ENCODE peak calls at places on chromosome 12, in four cellular contexts. One of them, this sample, is unnamed. For H3K4me1, the result is how much of the 10 kb centered on the place peaks cover.

GRCh38 chr12:94290353-94290752 is 142.0 kb downstream of the PLXNC1 start:
- DNase-seq in mucosa of descending colon: no peak
- DNase-seq in lung: no peak
- DNase-seq in endothelial cell of umbilical vein: no peak
- DNase-seq in this sample: no peak

GRCh38 chr12:64404470-64405446 is 566 bp downstream of the XPOT start:
- DNase-seq in lung: peak
- DNase-seq in endothelial cell of umbilical vein: peak
- DNase-seq in mucosa of descending colon: no peak
- DNase-seq in this sample: peak

GRCh38 chr12:20434993-20435392 is 66.7 kb downstream of the PDE3A start:
- DNase-seq in lung: no peak
- DNase-seq in endothelial cell of umbilical vein: peak
- DNase-seq in mucosa of descending colon: no peak
- DNase-seq in this sample: no peak

GRCh38 chr12:6698352-6699046 is 2.1 kb downstream of the PIANP start:
- DNase-seq in lung: no peak
- DNase-seq in mucosa of descending colon: no peak
- DNase-seq in endothelial cell of umbilical vein: no peak
- DNase-seq in this sample: no peak

GRCh38 chr12:75378354-75378753 is 12.5 kb upstream of the GLIPR1L2 start:
- DNase-seq in endothelial cell of umbilical vein: no peak
- DNase-seq in lung: no peak
- DNase-seq in mucosa of descending colon: no peak
- DNase-seq in this sample: no peak

GRCh38 chr12:41206298-41206697 is 18.2 kb downstream of the PDZRN4 start:
- DNase-seq in lung: no peak
- DNase-seq in endothelial cell of umbilical vein: no peak
- DNase-seq in mucosa of descending colon: no peak
- DNase-seq in this sample: no peak

GRCh38 chr12:78279567-78279966 is 448.9 kb downstream of the NAV3 start:
- DNase-seq in lung: no peak
- DNase-seq in mucosa of descending colon: no peak
- DNase-seq in endothelial cell of umbilical vein: no peak
- DNase-seq in this sample: no peak

GRCh38 chr12:33529810-33530209 is 90.2 kb upstream of the SYT10 start:
- DNase-seq in endothelial cell of umbilical vein: no peak
- DNase-seq in lung: no peak
- DNase-seq in mucosa of descending colon: no peak
- DNase-seq in this sample: no peak

GRCh38 chr12:107328442-107329133 is 235.2 kb upstream of the CRY1 start:
- DNase-seq in mucosa of descending colon: no peak
- DNase-seq in endothelial cell of umbilical vein: peak
- DNase-seq in lung: no peak
- DNase-seq in this sample: peak

GRCh38 chr12:113778432-113779128 is 187.5 kb downstream of the RBM19 start:
- DNase-seq in lung: no peak
- DNase-seq in endothelial cell of umbilical vein: no peak
- DNase-seq in mucosa of descending colon: no peak
- DNase-seq in this sample: no peak

GRCh38 chr12:15220961-15221885 is at the start of gene RERG:
- DNase-seq in lung: peak
- DNase-seq in endothelial cell of umbilical vein: peak
- DNase-seq in mucosa of descending colon: peak
- DNase-seq in this sample: peak

GRCh38 chr12:79895041-79895440 is 39.9 kb downstream of the PPP1R12A start:
- DNase-seq in mucosa of descending colon: no peak
- DNase-seq in endothelial cell of umbilical vein: no peak
- DNase-seq in lung: no peak
- DNase-seq in this sample: no peak

GRCh38 chr12:54495327-54495726 is 2.2 kb upstream of the NCKAP1L start:
- DNase-seq in lung: no peak
- DNase-seq in endothelial cell of umbilical vein: no peak
- DNase-seq in mucosa of descending colon: no peak
- DNase-seq in this sample: no peak

GRCh38 chr12:2800046-2800570 is 5.3 kb downstream of the FKBP4 start:
- DNase-seq in endothelial cell of umbilical vein: no peak
- DNase-seq in lung: no peak
- DNase-seq in mucosa of descending colon: no peak
- DNase-seq in this sample: no peak

GRCh38 chr12:120774169-120774916 is 48.7 kb downstream of the ACADS start:
- DNase-seq in mucosa of descending colon: no peak
- DNase-seq in lung: no peak
- DNase-seq in endothelial cell of umbilical vein: peak
- DNase-seq in this sample: no peak

GRCh38 chr12:29320295-29321090 is 60.5 kb downstream of the ERGIC2 start:
- DNase-seq in lung: no peak
- DNase-seq in endothelial cell of umbilical vein: peak
- DNase-seq in mucosa of descending colon: no peak
- DNase-seq in this sample: no peak

GRCh38 chr12:107749094-107749493 is 11.8 kb downstream of the PRDM4 start:
- DNase-seq in endothelial cell of umbilical vein: peak
- DNase-seq in mucosa of descending colon: no peak
- DNase-seq in lung: no peak
- DNase-seq in this sample: no peak

GRCh38 chr12:117491711-117492110 is 130.3 kb upstream of the NOS1 start:
- DNase-seq in endothelial cell of umbilical vein: no peak
- DNase-seq in lung: no peak
- DNase-seq in mucosa of descending colon: no peak
- DNase-seq in this sample: no peak

GRCh38 chr12:3772380-3772779 is 19.5 kb upstream of the CRACR2A start:
- DNase-seq in endothelial cell of umbilical vein: peak
- DNase-seq in mucosa of descending colon: no peak
- DNase-seq in lung: no peak
- DNase-seq in this sample: no peak

GRCh38 chr12:51147309-51147708 is 25.6 kb downstream of the TFCP2 start:
- DNase-seq in mucosa of descending colon: no peak
- DNase-seq in endothelial cell of umbilical vein: no peak
- DNase-seq in lung: no peak
- DNase-seq in this sample: no peak

GRCh38 chr12:108711486-108712163 is 19.7 kb downstream of the CORO1C start:
- DNase-seq in mucosa of descending colon: no peak
- DNase-seq in lung: no peak
- DNase-seq in endothelial cell of umbilical vein: no peak
- DNase-seq in this sample: no peak

GRCh38 chr12:107536613-107537012 is 149.0 kb upstream of the PWP1 start:
- DNase-seq in endothelial cell of umbilical vein: no peak
- DNase-seq in lung: no peak
- DNase-seq in mucosa of descending colon: no peak
- DNase-seq in this sample: no peak

GRCh38 chr12:130711751-130712150 is 4.3 kb downstream of the RIMBP2 start:
- DNase-seq in lung: no peak
- DNase-seq in mucosa of descending colon: no peak
- DNase-seq in endothelial cell of umbilical vein: no peak
- DNase-seq in this sample: no peak

GRCh38 chr12:74171478-74171909 is 366.1 kb upstream of the ATXN7L3B start:
- DNase-seq in mucosa of descending colon: no peak
- DNase-seq in lung: no peak
- DNase-seq in endothelial cell of umbilical vein: no peak
- DNase-seq in this sample: no peak

GRCh38 chr12:127516467-127516866 is 750.5 kb upstream of the TMEM132C start:
- DNase-seq in endothelial cell of umbilical vein: no peak
- DNase-seq in lung: no peak
- DNase-seq in mucosa of descending colon: no peak
- DNase-seq in this sample: no peak

GRCh38 chr12:20212036-20212435 is 156.3 kb upstream of the PDE3A start:
- DNase-seq in endothelial cell of umbilical vein: peak
- DNase-seq in mucosa of descending colon: no peak
- DNase-seq in lung: no peak
- DNase-seq in this sample: no peak

GRCh38 chr12:94618995-94619695 is 31.2 kb downstream of the TMCC3 start:
- DNase-seq in endothelial cell of umbilical vein: peak
- DNase-seq in mucosa of descending colon: no peak
- DNase-seq in lung: no peak
- DNase-seq in this sample: peak

GRCh38 chr12:6613776-6614512 is 6.8 kb upstream of the CHD4 start:
- DNase-seq in lung: peak
- DNase-seq in mucosa of descending colon: peak
- DNase-seq in endothelial cell of umbilical vein: peak
- DNase-seq in this sample: peak

GRCh38 chr12:114209852-114210251 is 196.1 kb downstream of the TBX5 start:
- DNase-seq in mucosa of descending colon: no peak
- DNase-seq in lung: no peak
- DNase-seq in endothelial cell of umbilical vein: no peak
- DNase-seq in this sample: no peak

GRCh38 chr12:118307069-118307954 is 65.4 kb downstream of the TAOK3 start:
- DNase-seq in endothelial cell of umbilical vein: peak
- DNase-seq in lung: no peak
- DNase-seq in mucosa of descending colon: no peak
- DNase-seq in this sample: peak

GRCh38 chr12:81284137-81284536 is 206.3 kb downstream of the ACSS3 start:
- DNase-seq in mucosa of descending colon: no peak
- DNase-seq in endothelial cell of umbilical vein: no peak
- DNase-seq in lung: no peak
- DNase-seq in this sample: peak

GRCh38 chr12:96807741-96808140 is 99.3 kb upstream of the NEDD1 start:
- DNase-seq in endothelial cell of umbilical vein: no peak
- DNase-seq in mucosa of descending colon: no peak
- DNase-seq in lung: no peak
- DNase-seq in this sample: no peak

GRCh38 chr12:130375888-130376287 is 38.2 kb downstream of the PIWIL1 start:
- DNase-seq in lung: no peak
- DNase-seq in mucosa of descending colon: no peak
- DNase-seq in endothelial cell of umbilical vein: no peak
- DNase-seq in this sample: no peak

GRCh38 chr12:109529618-109530300 is 43.5 kb downstream of the MMAB start:
- DNase-seq in mucosa of descending colon: no peak
- DNase-seq in endothelial cell of umbilical vein: no peak
- DNase-seq in lung: no peak
- DNase-seq in this sample: no peak

GRCh38 chr12:53324113-53324778 is 2.8 kb upstream of the AAAS start:
- DNase-seq in mucosa of descending colon: peak
- DNase-seq in lung: peak
- DNase-seq in endothelial cell of umbilical vein: no peak
- DNase-seq in this sample: no peak

GRCh38 chr12:131816495-131816894 is 11.7 kb upstream of the MMP17 start:
- DNase-seq in lung: no peak
- DNase-seq in mucosa of descending colon: no peak
- DNase-seq in endothelial cell of umbilical vein: no peak
- DNase-seq in this sample: no peak

GRCh38 chr12:2940564-2940963 is 18.6 kb upstream of the TEAD4 start:
- DNase-seq in lung: no peak
- DNase-seq in endothelial cell of umbilical vein: no peak
- DNase-seq in mucosa of descending colon: no peak
- DNase-seq in this sample: no peak

GRCh38 chr12:76037130-76038105 is 5.8 kb upstream of the PHLDA1 start:
- DNase-seq in lung: no peak
- DNase-seq in endothelial cell of umbilical vein: peak
- DNase-seq in mucosa of descending colon: no peak
- DNase-seq in this sample: no peak

GRCh38 chr12:111314949-111315539 is 53.9 kb downstream of the PHETA1 start:
- DNase-seq in lung: no peak
- DNase-seq in mucosa of descending colon: no peak
- DNase-seq in endothelial cell of umbilical vein: peak
- DNase-seq in this sample: no peak

GRCh38 chr12:47207829-47208248 is 128.1 kb upstream of the AMIGO2 start:
- DNase-seq in endothelial cell of umbilical vein: no peak
- DNase-seq in lung: no peak
- DNase-seq in mucosa of descending colon: no peak
- DNase-seq in this sample: no peak

GRCh38 chr12:47205532-47206449 is 126.0 kb upstream of the AMIGO2 start:
- DNase-seq in lung: no peak
- DNase-seq in endothelial cell of umbilical vein: no peak
- DNase-seq in mucosa of descending colon: no peak
- DNase-seq in this sample: no peak

GRCh38 chr12:47207005-47207717 is 127.4 kb upstream of the AMIGO2 start:
- DNase-seq in mucosa of descending colon: peak
- DNase-seq in endothelial cell of umbilical vein: peak
- DNase-seq in lung: peak
- DNase-seq in this sample: peak

GRCh38 chr12:47209014-47209413 is 129.3 kb upstream of the AMIGO2 start:
- DNase-seq in endothelial cell of umbilical vein: no peak
- DNase-seq in lung: no peak
- DNase-seq in mucosa of descending colon: no peak
- DNase-seq in this sample: no peak

GRCh38 chr12:47206450-47206830 is 126.7 kb upstream of the AMIGO2 start:
- DNase-seq in lung: no peak
- DNase-seq in endothelial cell of umbilical vein: no peak
- DNase-seq in mucosa of descending colon: no peak
- DNase-seq in this sample: no peak
- H3K4me1 ChIP-seq in lung: under half
- H3K4me1 ChIP-seq in endothelial cell of umbilical vein: under half
- H3K4me1 ChIP-seq in mucosa of descending colon: under half
- H3K4me1 ChIP-seq in this sample: under half

DNA sequence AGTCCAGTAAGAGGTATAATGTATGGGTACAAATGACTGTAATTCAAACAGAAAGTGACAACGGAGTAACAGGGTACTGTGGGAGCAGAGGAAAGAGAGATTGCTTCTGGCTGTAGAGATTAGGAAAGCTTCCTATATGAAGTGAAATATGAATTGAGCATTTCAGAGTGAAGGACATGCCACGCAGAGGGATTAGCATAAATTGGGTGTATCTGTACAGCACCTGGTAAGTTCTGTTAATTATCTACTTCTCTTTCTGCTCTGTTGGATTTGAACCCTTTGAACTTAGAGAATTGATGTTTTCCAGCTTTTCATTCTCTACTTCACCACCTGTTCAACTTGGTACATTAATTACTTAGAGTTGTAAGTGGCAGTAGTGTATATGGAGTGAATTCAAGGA is 8.8 kb downstream of the STK38L start:
- DNase-seq in lung: no peak
- DNase-seq in endothelial cell of umbilical vein: no peak
- DNase-seq in mucosa of descending colon: no peak
- DNase-seq in this sample: no peak
- H3K4me3 ChIP-seq in lung: no peak
- H3K4me3 ChIP-seq in endothelial cell of umbilical vein: no peak
- H3K4me3 ChIP-seq in mucosa of descending colon: no peak
- H3K4me3 ChIP-seq in this sample: no peak

GRCh38 chr12:124410354-124411175 is 115.7 kb downstream of the RFLNA start:
- DNase-seq in endothelial cell of umbilical vein: no peak
- DNase-seq in mucosa of descending colon: no peak
- DNase-seq in lung: no peak
- DNase-seq in this sample: no peak
- H3K4me1 ChIP-seq in endothelial cell of umbilical vein: under half
- H3K4me1 ChIP-seq in mucosa of descending colon: under half
- H3K4me1 ChIP-seq in lung: under half
- H3K4me1 ChIP-seq in this sample: under half

DNA sequence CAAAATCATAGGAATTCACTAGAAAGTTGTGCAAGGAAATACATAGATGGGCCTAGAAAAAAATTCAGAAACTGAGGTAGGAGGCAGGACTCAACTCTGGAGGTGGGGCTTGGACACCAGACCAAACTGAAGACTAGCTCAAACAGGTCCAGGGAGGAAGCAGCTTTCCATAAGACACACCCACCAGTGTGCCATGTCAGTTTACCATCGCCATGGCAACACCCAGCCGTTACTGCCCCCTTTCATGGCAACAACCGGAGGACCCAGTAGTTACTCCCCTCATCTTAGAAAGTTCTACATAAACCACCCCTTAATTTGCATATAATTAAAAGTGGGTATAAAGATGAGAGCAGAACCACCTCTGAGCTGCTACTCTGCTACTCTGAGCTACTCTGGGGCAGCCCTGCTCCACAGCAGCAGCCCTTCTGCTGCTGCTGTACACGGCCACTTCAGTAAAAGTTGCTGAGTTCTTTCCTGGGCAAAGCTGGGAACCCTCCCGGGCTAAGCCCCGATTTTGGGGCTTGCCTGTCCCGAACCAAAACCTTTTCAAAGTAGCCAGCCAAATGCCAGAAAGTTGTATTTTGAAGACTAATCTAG is 30.8 kb upstream of the NINJ2 start:
- DNase-seq in endothelial cell of umbilical vein: no peak
- DNase-seq in mucosa of descending colon: no peak
- DNase-seq in lung: no peak
- DNase-seq in this sample: no peak
- H3K4me3 ChIP-seq in endothelial cell of umbilical vein: no peak
- H3K4me3 ChIP-seq in mucosa of descending colon: no peak
- H3K4me3 ChIP-seq in lung: no peak
- H3K4me3 ChIP-seq in this sample: no peak